ENCODE peak calls at places on chromosomes 16 and 17, in four cellular contexts. W is HepG2, L is A549, T is GM12878. P is an unnamed sample.

GRCh38 chr17:69471406-69471805 is 56.9 kb downstream of the MAP2K6 start:
- DNase-seq in T (no peak), W (no peak), L (no peak), P (no peak)

GRCh38 chr17:41705271-41705991 is 6.7 kb upstream of the GAST start:
- DNase-seq in T (no peak), W (peak), L (no peak), P (no peak)

GRCh38 chr17:7862692-7863437 is 5.1 kb downstream of the CYB5D1 start:
- DNase-seq in T (no peak), W (peak), L (peak), P (peak)

GRCh38 chr16:52068447-52069074 is 478.4 kb downstream of the TOX3 start:
- DNase-seq in T (no peak), L (no peak), W (peak), P (no peak)

GRCh38 chr17:46139365-46140210 is 53.6 kb downstream of the KANSL1 start:
- DNase-seq in W (no peak), L (no peak), T (no peak), P (no peak)

GRCh38 chr17:49645654-49646053 is 32.2 kb downstream of the SPOP start:
- DNase-seq in W (no peak), T (no peak), L (no peak), P (no peak)

GRCh38 chr17:78146881-78147280 is 696 bp downstream of the C17orf99 start:
- DNase-seq in W (no peak), T (no peak), L (no peak), P (no peak)

GRCh38 chr16:86484240-86484639 is 26.1 kb upstream of the FOXF1 start:
- DNase-seq in L (no peak), T (no peak), W (no peak), P (no peak)

GRCh38 chr16:77762260-77762659 is 26.1 kb upstream of the VAT1L start:
- DNase-seq in L (no peak), W (peak), T (no peak), P (no peak)

GRCh38 chr16:54242199-54242598 is 44.4 kb downstream of the IRX3 start:
- DNase-seq in L (no peak), W (peak), T (no peak), P (peak)

GRCh38 chr17:1478418-1478817 is 14.1 kb downstream of the MYO1C start:
- DNase-seq in T (no peak), W (no peak), L (no peak), P (no peak)

GRCh38 chr17:38416840-38417209 is 11.4 kb upstream of the ARHGAP23 start:
- DNase-seq in T (no peak), W (no peak), L (no peak), P (peak)

GRCh38 chr16:74774223-74775139 is at the start of gene FA2H:
- DNase-seq in T (no peak), W (peak), L (peak), P (peak)

GRCh38 chr16:47970291-47970931 is 185.4 kb downstream of the ABCC12 start:
- DNase-seq in L (peak), W (peak), T (no peak), P (peak)

GRCh38 chr16:77211880-77212735 is 12.9 kb downstream of the SYCE1L start:
- DNase-seq in W (no peak), L (peak), T (no peak), P (peak)

GRCh38 chr16:5504028-5504758 is 406.6 kb upstream of the EEF2KMT start:
- DNase-seq in T (no peak), W (no peak), L (no peak), P (no peak)

GRCh38 chr17:79248843-79249242 is 174.2 kb downstream of the ENGASE start:
- DNase-seq in W (no peak), T (no peak), L (no peak), P (no peak)

GRCh38 chr16:81544691-81545365 is 100.2 kb downstream of the CMIP start:
- DNase-seq in W (no peak), L (no peak), T (no peak), P (no peak)

GRCh38 chr16:68450741-68451140 is 2.4 kb upstream of the SMPD3 start:
- DNase-seq in L (no peak), W (no peak), T (no peak), P (no peak)

GRCh38 chr16:79651363-79651762 is 50.8 kb upstream of the MAF start:
- DNase-seq in T (no peak), L (peak), W (no peak), P (no peak)

GRCh38 chr16:48526058-48526957 is 83.7 kb downstream of the N4BP1 start:
- DNase-seq in L (peak), W (peak), T (peak), P (peak)

GRCh38 chr17:3447625-3448024 is 14.0 kb upstream of the OR1E2 start:
- DNase-seq in T (no peak), L (no peak), W (peak), P (peak)

GRCh38 chr16:49417354-49417753 is 43.8 kb downstream of the C16orf78 start:
- DNase-seq in T (no peak), L (no peak), W (no peak), P (no peak)

GRCh38 chr17:5540321-5540720 is 44.0 kb downstream of the NLRP1 start:
- DNase-seq in T (no peak), L (no peak), W (no peak), P (no peak)

GRCh38 chr17:41654134-41654907 is 29.9 kb upstream of the KRT17 start:
- DNase-seq in L (peak), W (no peak), T (no peak), P (no peak)

GRCh38 chr16:23587726-23588125 is 8.4 kb downstream of the NDUFAB1 start:
- DNase-seq in L (no peak), W (no peak), T (no peak), P (no peak)
- TF ChIP-seq CHD4 in L (no peak), W (no peak), T (no peak), P (no peak)

DNA sequence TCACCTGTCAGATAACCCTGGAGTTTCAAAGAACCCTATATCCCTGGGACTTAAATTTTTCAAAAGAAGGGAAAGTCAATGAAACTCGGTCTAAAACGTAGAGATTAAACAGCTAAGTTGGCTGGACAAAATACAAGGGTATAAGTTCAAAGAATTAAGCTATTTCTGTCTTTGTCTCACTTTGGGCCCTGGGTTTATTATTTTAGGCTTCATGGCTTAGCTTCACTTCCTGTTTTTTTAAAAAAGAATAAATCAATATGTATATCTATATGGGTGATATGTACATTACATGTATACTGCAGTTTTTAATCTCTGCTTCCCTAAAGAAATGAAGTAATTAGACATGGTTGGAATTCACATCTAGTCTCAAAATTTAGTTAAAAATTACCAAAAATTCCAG is 132.3 kb downstream of the TRIM37 start:
- DNase-seq in T (no peak), L (no peak), W (no peak), P (no peak)
- TF ChIP-seq KDM1A in T (no peak), L (no peak), W (no peak), P (no peak)

DNA sequence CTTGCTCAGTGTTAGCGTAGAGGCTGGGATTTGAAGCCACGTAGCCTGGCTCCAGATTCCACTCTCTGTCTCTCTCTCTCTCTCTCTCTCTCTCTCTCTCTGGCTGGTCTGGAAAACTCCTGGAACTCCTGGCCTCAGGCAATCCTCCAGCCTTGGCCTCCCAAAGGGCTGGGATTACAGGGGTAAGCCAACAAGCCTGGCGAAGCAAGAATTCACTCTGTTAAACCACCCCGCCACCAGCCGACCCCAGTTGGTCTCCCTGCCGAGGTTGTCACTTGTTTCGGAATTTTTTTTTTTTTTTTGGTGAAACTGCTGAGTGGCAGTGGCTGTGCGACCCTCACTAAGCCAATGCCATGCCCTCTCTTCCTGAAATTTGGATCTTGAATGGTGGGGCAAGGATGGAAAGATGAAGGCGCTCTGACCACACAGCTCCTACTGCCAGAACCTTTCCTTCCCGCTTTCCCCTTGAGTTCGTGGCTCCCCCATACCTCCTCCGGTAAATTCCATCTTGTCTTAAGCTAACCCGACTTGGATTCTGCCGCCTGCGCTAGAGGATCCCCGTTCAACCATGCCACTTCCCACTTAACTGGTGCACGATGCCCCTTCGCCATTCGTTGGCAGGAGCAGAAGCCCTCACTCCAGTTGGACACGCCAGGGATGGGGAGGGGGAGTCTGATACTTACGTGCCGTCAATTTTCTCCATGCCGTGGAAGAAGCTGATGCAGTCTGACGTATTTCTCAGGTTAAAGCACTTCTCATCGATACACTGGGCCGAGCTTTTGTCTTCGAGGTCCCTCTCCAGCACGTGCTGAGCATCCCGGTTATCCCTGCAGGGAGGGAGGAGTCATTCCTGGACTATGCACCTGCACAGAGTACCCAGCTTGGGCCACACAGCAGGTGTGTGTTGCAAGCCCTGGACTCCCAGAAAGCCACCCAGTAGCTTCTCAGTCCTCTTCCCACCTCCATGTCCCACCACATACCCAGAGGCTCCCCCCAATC is 13.1 kb downstream of the TEKT5 start:
- DNase-seq in T (no peak), W (no peak), L (no peak), P (no peak)
- TF ChIP-seq CHD4 in T (no peak), W (no peak), L (no peak), P (no peak)

GRCh38 chr17:12726131-12726530 is 60.4 kb downstream of the MYOCD start:
- DNase-seq in W (no peak), T (no peak), L (no peak), P (no peak)

GRCh38 chr17:12727881-12728280 is 61.4 kb upstream of the ARHGAP44 start:
- DNase-seq in W (no peak), L (no peak), T (no peak), P (no peak)

GRCh38 chr17:12729086-12729485 is 60.2 kb upstream of the ARHGAP44 start:
- DNase-seq in L (no peak), W (no peak), T (no peak), P (no peak)

GRCh38 chr17:12730421-12730820 is 58.9 kb upstream of the ARHGAP44 start:
- DNase-seq in T (no peak), L (no peak), W (no peak), P (no peak)

DNA sequence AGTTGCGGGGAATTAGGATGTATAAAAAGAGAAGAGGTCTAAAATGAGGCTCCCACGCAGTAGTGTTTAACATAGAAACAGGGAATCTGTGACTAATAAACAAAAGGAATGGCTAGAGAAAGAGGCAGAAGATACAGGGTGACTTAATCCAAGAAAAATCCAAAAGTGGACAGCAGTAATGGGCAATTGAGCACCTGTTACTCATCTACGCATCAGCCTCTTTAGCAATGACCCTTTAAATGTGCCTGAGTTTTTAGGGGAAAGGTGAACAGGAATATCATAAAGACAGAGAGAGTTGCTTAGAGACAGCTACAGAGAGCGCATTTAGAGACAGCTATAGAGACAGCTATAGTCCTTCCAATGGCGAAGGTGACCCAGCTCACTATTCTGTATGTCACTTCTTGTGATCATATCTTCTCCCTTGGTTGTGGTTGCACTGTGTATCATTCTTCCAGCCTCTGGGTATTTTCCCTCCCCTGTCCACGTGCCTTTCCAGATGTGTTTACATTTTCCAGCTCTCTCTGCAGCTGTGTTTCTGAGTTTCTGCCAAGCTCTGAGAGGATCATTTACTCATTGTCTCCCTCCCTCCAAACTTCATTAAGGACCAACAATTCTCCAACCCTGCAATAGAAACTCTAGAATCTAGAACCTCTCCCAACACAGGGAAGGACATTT is 61.5 kb downstream of the MYOCD start:
- DNase-seq in L (no peak), T (no peak), W (no peak), P (no peak)
- TF ChIP-seq KDM1A in L (no peak), T (no peak), W (no peak), P (no peak)

GRCh38 chr17:74730491-74731346 is 6.3 kb upstream of the RAB37 start:
- DNase-seq in L (no peak), W (no peak), T (no peak), P (no peak)
- TF ChIP-seq CHD4 in L (no peak), W (no peak), T (no peak), P (no peak)

DNA sequence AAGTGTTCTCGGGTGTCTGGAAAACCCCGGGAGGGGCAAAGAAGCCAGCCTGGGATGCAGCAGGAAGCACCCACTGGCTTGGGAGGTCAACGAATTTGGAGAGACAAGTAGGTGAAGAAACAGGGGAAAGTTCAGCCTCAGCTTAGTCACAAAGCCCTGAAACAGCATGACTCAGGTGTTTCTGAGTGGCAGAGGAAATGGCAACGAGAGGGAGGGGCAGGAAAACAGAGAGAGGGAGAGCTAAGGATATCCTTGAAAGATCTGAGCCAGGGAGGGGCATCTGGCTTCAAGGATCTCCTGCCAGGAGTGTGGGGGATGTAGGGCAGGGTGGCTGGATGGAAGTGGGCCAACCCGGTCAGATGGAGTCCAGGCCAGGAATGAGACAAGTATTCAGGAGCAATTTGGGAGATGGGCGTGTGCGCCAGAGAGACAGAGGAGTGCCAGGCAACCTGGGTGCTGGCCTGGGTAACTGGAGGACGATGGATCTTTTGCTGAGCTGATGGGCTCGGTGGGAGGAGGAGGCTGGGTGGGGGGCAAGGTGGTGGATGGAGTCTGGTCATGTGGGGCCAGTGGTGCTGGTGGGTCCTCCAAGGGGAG is 27.2 kb downstream of the ABCC3 start:
- DNase-seq in W (peak), T (no peak), L (peak), P (peak)
- TF ChIP-seq KDM1A in W (no peak), T (no peak), L (no peak), P (no peak)

DNA sequence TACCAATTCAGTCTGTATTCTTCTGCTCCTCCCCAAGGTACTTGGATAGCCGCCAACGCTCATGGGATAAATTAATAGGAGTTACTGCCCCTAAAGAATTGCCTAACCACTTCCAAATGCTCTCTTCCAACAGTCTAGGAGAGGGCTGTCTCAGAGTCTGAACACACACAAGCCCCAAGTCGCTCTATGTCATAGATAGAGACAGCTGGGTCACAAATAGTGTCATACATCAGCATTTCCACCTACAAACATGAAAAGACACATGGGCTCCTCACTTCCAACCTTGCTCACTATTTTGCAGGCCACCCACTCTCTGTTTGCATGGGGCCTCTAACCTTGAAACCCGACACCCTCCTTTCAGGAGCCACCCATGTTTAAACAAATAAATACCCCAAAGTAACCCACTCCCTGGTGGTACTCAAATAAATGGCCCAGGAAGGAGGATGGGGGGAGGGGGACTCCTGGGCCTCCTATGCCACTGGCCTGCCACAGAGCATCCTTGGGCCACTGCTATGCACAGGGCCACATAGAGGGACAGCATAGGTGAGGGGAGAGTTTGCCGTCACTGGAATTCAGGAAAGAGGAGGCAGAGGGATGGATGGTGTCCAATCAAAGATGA is 265.9 kb downstream of the SOX9 start:
- DNase-seq in L (no peak), W (peak), T (no peak), P (no peak)
- TF ChIP-seq CHD4 in L (no peak), W (peak), T (no peak), P (no peak)

P was measured in K562.